ENCODE peak calls at places on chromosomes 7 and 10, in ten cellular contexts. T is activated CD8-positive, alpha-beta memory T cell treated with anti-CD3 and anti-CD28 coated beads for 4 hours; G is nephron progenitor cell; Y is NCI-H1436; H is astrocyte of the spinal cord; C is activated T-cell treated with anti-CD3 and anti-CD28 coated beads for 1 hour; A is H9; M is activated T-helper 1 cell treated with Interleukin-2 at 50 U/mL for 16 hours; Z is GM03348; K is AG09319. U is an unnamed sample.

GRCh38 chr7:130342701-130343380 is 1.8 kb upstream of the CPA5 start:
- DNase-seq in H (no peak), T (no peak), K (no peak), Y (no peak), G (no peak), C (no peak), M (no peak), Z (no peak), A (no peak), U (no peak)

GRCh38 chr10:114556236-114557122 is 101.6 kb downstream of the ABLIM1 start:
- DNase-seq in C (no peak), T (no peak), A (no peak), G (no peak), K (no peak), H (no peak), Z (no peak), Y (no peak), M (no peak), U (no peak)

GRCh38 chr10:23755557-23755956 is 316.7 kb downstream of the OTUD1 start:
- DNase-seq in T (no peak), H (no peak), K (no peak), Z (no peak), A (no peak), Y (no peak), G (no peak), M (no peak), C (no peak), U (no peak)

GRCh38 chr10:124743188-124744046 is 761 bp downstream of the FAM53B start:
- DNase-seq in G (peak; percentile 52), H (peak; percentile 39), M (no peak), Z (peak; percentile 59), Y (no peak), C (no peak), K (no peak), T (no peak), A (no peak), U (peak; percentile 60)

GRCh38 chr7:95255691-95256090 is 68.6 kb downstream of the PON1 start:
- DNase-seq in Y (no peak), C (no peak), A (no peak), Z (no peak), T (no peak), K (no peak), H (no peak), G (no peak), M (no peak), U (no peak)

GRCh38 chr10:83682399-83682798 is 456.9 kb upstream of the GHITM start:
- DNase-seq in G (no peak), A (no peak), T (no peak), H (no peak), Z (no peak), M (no peak), C (no peak), K (no peak), Y (no peak), U (no peak)

GRCh38 chr7:68306692-68307107 is 1291.6 kb upstream of the AUTS2 start:
- DNase-seq in A (no peak), T (no peak), G (no peak), H (no peak), M (no peak), K (no peak), Y (no peak), Z (no peak), C (no peak), U (no peak)

GRCh38 chr10:33136271-33136670 is 178.2 kb upstream of the ITGB1 start:
- DNase-seq in T (no peak), K (peak; percentile 53), C (no peak), H (peak; percentile 75), M (no peak), A (no peak), G (no peak), Y (no peak), Z (no peak), U (no peak)

GRCh38 chr10:10149899-10150298 is 867.8 kb upstream of the CELF2 start:
- DNase-seq in G (no peak), C (no peak), T (no peak), K (no peak), M (no peak), Y (no peak), A (no peak), Z (no peak), H (no peak), U (no peak)

GRCh38 chr7:35546691-35547090 is 148.2 kb downstream of the HERPUD2 start:
- DNase-seq in M (no peak), H (no peak), T (no peak), C (no peak), Y (no peak), Z (no peak), G (no peak), K (no peak), A (no peak), U (no peak)

GRCh38 chr10:23479798-23480473 is 41.1 kb downstream of the OTUD1 start:
- DNase-seq in Y (no peak), M (no peak), T (no peak), Z (no peak), K (no peak), H (no peak), C (no peak), G (no peak), A (no peak), U (no peak)

GRCh38 chr7:51950811-51951210 is 634.2 kb upstream of the COBL start:
- DNase-seq in G (no peak), Z (no peak), T (no peak), Y (no peak), C (no peak), K (no peak), M (no peak), H (peak; percentile 80), A (peak; percentile 29), U (no peak)

GRCh38 chr7:106243893-106244292 is 40.9 kb downstream of the NAMPT start:
- DNase-seq in Z (no peak), K (no peak), A (no peak), C (no peak), T (no peak), M (no peak), Y (no peak), G (no peak), H (no peak), U (no peak)

GRCh38 chr7:44791278-44792219 is 4.9 kb upstream of the PPIA start:
- DNase-seq in Y (no peak), C (no peak), A (no peak), H (peak; percentile 57), T (no peak), Z (peak; percentile 84), M (no peak), K (peak; percentile 16), G (no peak), U (no peak)

GRCh38 chr7:78993341-78993740 is 460.1 kb downstream of the MAGI2 start:
- DNase-seq in Y (no peak), Z (no peak), M (no peak), G (no peak), H (no peak), T (no peak), A (no peak), C (no peak), K (no peak), U (no peak)

GRCh38 chr10:7409732-7410168 is 1.1 kb downstream of the SFMBT2 start:
- DNase-seq in H (peak; percentile 21), Z (no peak), C (no peak), T (no peak), G (peak; percentile 28), K (no peak), M (no peak), A (no peak), Y (no peak), U (no peak)

GRCh38 chr10:1294748-1295147 is 238.6 kb downstream of the WDR37 start:
- DNase-seq in Y (no peak), T (no peak), C (no peak), A (no peak), G (no peak), Z (no peak), M (no peak), K (no peak), H (no peak), U (no peak)

GRCh38 chr10:52653221-52653501 is 119.4 kb downstream of the MBL2 start:
- DNase-seq in Z (no peak), M (no peak), T (no peak), A (no peak), Y (no peak), C (no peak), G (no peak), H (no peak), K (no peak), U (no peak)

GRCh38 chr10:78187371-78187770 is 153.7 kb downstream of the RPS24 start:
- DNase-seq in T (no peak), G (no peak), C (no peak), Z (no peak), K (no peak), A (no peak), H (no peak), M (no peak), Y (no peak), U (no peak)

GRCh38 chr7:135729230-135729629 is 1.2 kb upstream of the SLC13A4 start:
- DNase-seq in T (no peak), G (no peak), H (no peak), M (no peak), A (no peak), Z (peak; percentile 65), K (no peak), C (no peak), Y (no peak), U (no peak)

GRCh38 chr10:131860806-131861440 is 39.9 kb upstream of the PPP2R2D start:
- DNase-seq in M (no peak), C (no peak), A (peak; percentile 55), Z (no peak), H (no peak), G (no peak), K (no peak), Y (peak; percentile 22), T (no peak), U (no peak)

GRCh38 chr7:16847381-16847860 is 34.4 kb downstream of the AGR3 start:
- DNase-seq in Y (no peak), M (no peak), H (peak; percentile 26), K (no peak), A (no peak), G (no peak), C (no peak), T (no peak), Z (no peak), U (no peak)

GRCh38 chr7:78539825-78540224 is 741.3 kb downstream of the PHTF2 start:
- DNase-seq in T (no peak), H (no peak), G (no peak), Z (no peak), Y (no peak), K (no peak), M (no peak), C (no peak), A (no peak), U (no peak)

GRCh38 chr10:43785252-43785651 is 136.6 kb upstream of the ZNF32 start:
- DNase-seq in A (no peak), K (no peak), Z (no peak), Y (no peak), C (no peak), G (no peak), T (no peak), H (no peak), M (no peak), U (no peak)

GRCh38 chr7:30468791-30469190 is 9.8 kb downstream of the NOD1 start:
- DNase-seq in T (no peak), Y (no peak), H (no peak), M (no peak), G (no peak), C (no peak), K (no peak), Z (no peak), A (no peak), U (no peak)

GRCh38 chr10:79059859-79060379 is 8.8 kb upstream of the ZMIZ1 start:
- DNase-seq in C (no peak), G (no peak), T (no peak), A (no peak), H (no peak), K (no peak), Y (no peak), M (no peak), Z (no peak), U (no peak)

GRCh38 chr7:148914208-148914777 is 30.2 kb upstream of the EZH2 start:
- DNase-seq in K (no peak), M (no peak), C (no peak), Z (peak; percentile 58), T (peak; percentile 30), A (no peak), G (no peak), Y (no peak), H (peak; percentile 74), U (peak; percentile 59)

GRCh38 chr10:69653561-69653960 is 23.5 kb downstream of the FAM241B start:
- DNase-seq in K (no peak), A (no peak), C (no peak), M (no peak), T (no peak), G (no peak), Z (no peak), H (no peak), Y (no peak), U (no peak)

U was measured in GM13976.